ENCODE peak calls at places on chromosomes 3 and 15, in ten cellular contexts. F is HEK293T; H is AG08395; X is GDM1; Q is NCI-H748 treated with DMSO at 0.1 percent for 48 hours; P is amniotic epithelial cell; O is activated CD4-positive, alpha-beta T cell treated with anti-CD3 and anti-CD28 coated beads, Interleukin-2, amount 10 ng/mL, durations not matched to agents 7 days and 5 days; V is CD8-positive, alpha-beta T cell; U is GM03348; R is fibroblast of mammary gland. Z is an unnamed sample.

GRCh38 chr3:141152801-141153678 is 78.6 kb upstream of the PXYLP1 start:
- DNase-seq in F (no peak), H (no peak), X (no peak), Q (no peak), P (no peak), O (no peak), V (no peak), U (no peak), R (no peak), Z (no peak)

GRCh38 chr3:66494964-66495581 is 5.7 kb downstream of the LRIG1 start:
- DNase-seq in F (no peak), H (no peak), X (no peak), Q (no peak), P (no peak), O (no peak), V (no peak), U (no peak), R (no peak), Z (no peak)

GRCh38 chr3:160557571-160557970 is 7.8 kb downstream of the KPNA4 start:
- DNase-seq in F (no peak), H (no peak), X (no peak), Q (no peak), P (no peak), O (no peak), V (no peak), U (no peak), R (no peak), Z (no peak)

GRCh38 chr15:65994832-65995231 is 125.5 kb downstream of the RAB11A start:
- DNase-seq in F (no peak), H (no peak), X (no peak), Q (no peak), P (no peak), O (no peak), V (no peak), U (no peak), R (no peak), Z (no peak)

GRCh38 chr3:43691120-43692002 is 623 bp downstream of the ABHD5 start:
- DNase-seq in F (peak; percentile 57), H (peak; percentile 19), X (no peak), Q (peak; percentile 38), P (peak; percentile 32), O (peak; percentile 45), V (peak; percentile 35), U (peak; percentile 66), R (peak; percentile 17), Z (peak; percentile 72)

GRCh38 chr3:117407317-117407716 is 697.7 kb downstream of the TUSC7 start:
- DNase-seq in F (peak; percentile 24), H (peak; percentile 9), X (peak; percentile 7), Q (no peak), P (no peak), O (no peak), V (no peak), U (no peak), R (peak; percentile 35), Z (no peak)

GRCh38 chr3:197268319-197268718 is 30.1 kb downstream of the DLG1 start:
- DNase-seq in F (no peak), H (no peak), X (no peak), Q (no peak), P (peak; percentile 7), O (no peak), V (no peak), U (no peak), R (no peak), Z (no peak)

GRCh38 chr3:34216713-34217346 is 418.4 kb downstream of the PDCD6IP start:
- DNase-seq in F (no peak), H (no peak), X (no peak), Q (no peak), P (no peak), O (no peak), V (no peak), U (no peak), R (no peak), Z (no peak)

GRCh38 chr3:12405432-12406272 is 78.6 kb upstream of the TSEN2 start:
- DNase-seq in F (no peak), H (no peak), X (no peak), Q (no peak), P (peak; percentile 99), O (no peak), V (no peak), U (no peak), R (peak; percentile 99), Z (peak; percentile 85)

GRCh38 chr3:106227068-106227467 is 358.3 kb upstream of the CBLB start:
- DNase-seq in F (no peak), H (no peak), X (no peak), Q (no peak), P (no peak), O (no peak), V (no peak), U (no peak), R (no peak), Z (no peak)

GRCh38 chr15:23566070-23567050 is 886 bp downstream of the MKRN3 start:
- DNase-seq in F (no peak), H (no peak), X (peak; percentile 75), Q (peak; percentile 67), P (no peak), O (peak; percentile 34), V (peak; percentile 49), U (no peak), R (no peak), Z (peak; percentile 56)

GRCh38 chr3:50515565-50516047 is 12.2 kb upstream of the CACNA2D2 start:
- DNase-seq in F (peak; percentile 37), H (no peak), X (no peak), Q (no peak), P (no peak), O (no peak), V (no peak), U (no peak), R (no peak), Z (peak; percentile 71)

GRCh38 chr3:39721076-39721475 is 88.3 kb upstream of the MYRIP start:
- DNase-seq in F (no peak), H (no peak), X (no peak), Q (no peak), P (no peak), O (no peak), V (no peak), U (peak; percentile 5), R (no peak), Z (no peak)

GRCh38 chr3:172135766-172136729 is 96.7 kb downstream of the FNDC3B start:
- DNase-seq in F (no peak), H (peak; percentile 59), X (no peak), Q (no peak), P (peak; percentile 94), O (no peak), V (no peak), U (peak; percentile 45), R (peak; percentile 83), Z (no peak)

GRCh38 chr3:9168230-9168629 is 81.2 kb downstream of the SRGAP3 start:
- DNase-seq in F (peak; percentile 30), H (no peak), X (no peak), Q (no peak), P (no peak), O (peak; percentile 82), V (no peak), U (no peak), R (no peak), Z (no peak)

GRCh38 chr3:119352863-119353527 is 58.8 kb downstream of the ARHGAP31 start:
- DNase-seq in F (no peak), H (peak; percentile 56), X (peak; percentile 36), Q (no peak), P (peak; percentile 85), O (peak; percentile 16), V (no peak), U (peak; percentile 65), R (peak; percentile 69), Z (no peak)

GRCh38 chr3:192957441-192957951 is 39.8 kb upstream of the MB21D2 start:
- DNase-seq in F (no peak), H (peak; percentile 74), X (no peak), Q (no peak), P (peak; percentile 99), O (no peak), V (no peak), U (peak; percentile 80), R (peak; percentile 97), Z (peak; percentile 60)

GRCh38 chr15:70870066-70870465 is 16.1 kb upstream of the LARP6 start:
- DNase-seq in F (no peak), H (peak; percentile 74), X (no peak), Q (no peak), P (peak; percentile 66), O (no peak), V (no peak), U (peak; percentile 74), R (peak; percentile 83), Z (no peak)

GRCh38 chr3:53162672-53163458 is 1.9 kb downstream of the PRKCD start:
- DNase-seq in F (no peak), H (no peak), X (no peak), Q (no peak), P (no peak), O (peak; percentile 48), V (peak; percentile 56), U (no peak), R (peak; percentile 12), Z (no peak)

GRCh38 chr15:40313531-40314398 is 6.0 kb upstream of the PLCB2 start:
- DNase-seq in F (no peak), H (peak; percentile 38), X (peak; percentile 79), Q (peak; percentile 43), P (no peak), O (peak; percentile 23), V (peak; percentile 60), U (peak; percentile 48), R (no peak), Z (no peak)

GRCh38 chr15:40347559-40348470 is 3.0 kb upstream of the PHGR1 start:
- DNase-seq in F (no peak), H (no peak), X (no peak), Q (no peak), P (no peak), O (no peak), V (no peak), U (no peak), R (no peak), Z (peak; percentile 23)

GRCh38 chr3:33664195-33664594 is 53.9 kb downstream of the CLASP2 start:
- DNase-seq in F (no peak), H (peak; percentile 52), X (no peak), Q (no peak), P (peak; percentile 42), O (no peak), V (no peak), U (peak; percentile 75), R (peak; percentile 95), Z (no peak)

GRCh38 chr15:58553365-58553918 is 121.7 kb downstream of the LIPC start:
- DNase-seq in F (no peak), H (no peak), X (no peak), Q (no peak), P (no peak), O (no peak), V (no peak), U (no peak), R (no peak), Z (no peak)

GRCh38 chr15:77773903-77774302 is 141.2 kb upstream of the LINGO1 start:
- DNase-seq in F (no peak), H (no peak), X (no peak), Q (no peak), P (no peak), O (no peak), V (no peak), U (no peak), R (no peak), Z (no peak)

GRCh38 chr15:90266061-90266431 is 574 bp downstream of the NGRN start:
- DNase-seq in F (peak; percentile 37), H (peak; percentile 15), X (no peak), Q (peak; percentile 47), P (peak; percentile 20), O (peak; percentile 55), V (peak; percentile 48), U (peak; percentile 49), R (peak; percentile 25), Z (peak; percentile 62)

GRCh38 chr15:69760890-69761568 is 308.4 kb downstream of the RPLP1 start:
- DNase-seq in F (no peak), H (peak; percentile 98), X (peak; percentile 83), Q (no peak), P (peak; percentile 99), O (peak; percentile 90), V (peak; percentile 82), U (peak; percentile 91), R (peak; percentile 98), Z (peak; percentile 57)

GRCh38 chr15:52010633-52011595 is 8.1 kb upstream of the MAPK6 start:
- DNase-seq in F (no peak), H (peak; percentile 60), X (no peak), Q (no peak), P (peak; percentile 88), O (no peak), V (no peak), U (peak; percentile 31), R (peak; percentile 97), Z (peak; percentile 60)

GRCh38 chr3:167228135-167228534 is 152.0 kb downstream of the ZBBX start:
- DNase-seq in F (no peak), H (peak; percentile 24), X (no peak), Q (no peak), P (peak; percentile 81), O (no peak), V (no peak), U (no peak), R (peak; percentile 90), Z (no peak)

Z was measured in psoas muscle.